ENCODE peak calls at places on chromosome 3, in eight cellular contexts. J is brain microvascular endothelial cell; A is NCI-H1105; S is germinal center; B is AML-193; N is astrocyte of the cerebellum; L is activated naive CD4-positive, alpha-beta T cell; T is activated CD4-positive, alpha-beta memory T cell treated with anti-CD3 and anti-CD28 coated beads for 36 hours. X is an unnamed sample.

GRCh38 chr3:197201840-197202452 is 96.5 kb downstream of the DLG1 start:
- DNase-seq in T (no peak), B (no peak), L (no peak), A (no peak), J (no peak), N (no peak), S (no peak), X (no peak)

GRCh38 chr3:111733154-111733553 is 125.9 kb upstream of the PHLDB2 start:
- DNase-seq in J (no peak), A (no peak), S (no peak), L (no peak), T (no peak), N (no peak), B (no peak), X (no peak)

GRCh38 chr3:33004961-33005360 is 53.5 kb downstream of the CCR4 start:
- DNase-seq in B (no peak), L (no peak), A (no peak), S (no peak), T (no peak), N (no peak), J (no peak), X (no peak)

GRCh38 chr3:94137377-94137776 is 74.5 kb downstream of the NSUN3 start:
- DNase-seq in B (no peak), J (peak; percentile 14), S (no peak), N (peak; percentile 15), L (no peak), A (no peak), T (no peak), X (no peak)

GRCh38 chr3:183654727-183655126 is 19.3 kb downstream of the KLHL24 start:
- DNase-seq in J (no peak), A (no peak), T (no peak), N (no peak), L (no peak), B (no peak), S (no peak), X (no peak)

GRCh38 chr3:30989266-30989799 is 94.9 kb upstream of the GADL1 start:
- DNase-seq in T (no peak), S (no peak), B (no peak), J (no peak), N (no peak), L (no peak), A (no peak), X (no peak)

GRCh38 chr3:188948658-188949400 is 222.9 kb upstream of the TPRG1 start:
- DNase-seq in N (peak; percentile 98), T (no peak), S (no peak), L (no peak), J (peak; percentile 93), B (peak; percentile 96), A (no peak), X (peak; percentile 81)

GRCh38 chr3:192915306-192915705 is 2.4 kb downstream of the MB21D2 start:
- DNase-seq in L (no peak), T (no peak), B (no peak), J (peak; percentile 53), S (no peak), N (peak; percentile 58), A (peak; percentile 68), X (peak; percentile 71)

GRCh38 chr3:45178131-45179023 is 32.2 kb upstream of the CDCP1 start:
- DNase-seq in J (peak; percentile 31), B (no peak), A (no peak), N (peak; percentile 79), S (no peak), T (no peak), L (no peak), X (peak; percentile 97)

GRCh38 chr3:104907507-104907906 is 459.2 kb upstream of the ALCAM start:
- DNase-seq in S (no peak), T (no peak), L (no peak), B (no peak), J (peak; percentile 82), N (peak; percentile 12), A (no peak), X (peak; percentile 34)

GRCh38 chr3:169562988-169563774 is 100.3 kb downstream of the MECOM start:
- DNase-seq in A (no peak), S (peak; percentile 14), J (no peak), B (no peak), N (no peak), L (no peak), T (no peak), X (peak; percentile 28)

GRCh38 chr3:134078169-134078821 is 48.6 kb upstream of the SLCO2A1 start:
- DNase-seq in A (no peak), J (no peak), N (no peak), T (no peak), S (no peak), L (no peak), B (no peak), X (no peak)

GRCh38 chr3:149386299-149386606 is 8.8 kb upstream of the TM4SF1 start:
- DNase-seq in T (no peak), N (no peak), L (no peak), B (no peak), A (no peak), S (no peak), J (no peak), X (no peak)

GRCh38 chr3:52544937-52545336 is 8.5 kb downstream of the UQCC5 start:
- DNase-seq in T (no peak), N (no peak), J (no peak), A (no peak), L (no peak), B (no peak), S (no peak), X (no peak)

GRCh38 chr3:27696906-27697305 is 25.2 kb downstream of the EOMES start:
- DNase-seq in T (no peak), S (no peak), J (no peak), B (no peak), L (no peak), N (no peak), A (no peak), X (peak; percentile 27)

GRCh38 chr3:30633718-30634117 is 27.3 kb downstream of the TGFBR2 start:
- DNase-seq in A (no peak), L (no peak), J (no peak), N (no peak), S (no peak), T (no peak), B (no peak), X (no peak)

GRCh38 chr3:58143417-58144055 is 67.2 kb downstream of the DNASE1L3 start:
- DNase-seq in N (no peak), L (no peak), T (no peak), S (no peak), J (no peak), A (no peak), B (no peak), X (no peak)

GRCh38 chr3:128780438-128780837 is 54.5 kb downstream of the RAB7A start:
- DNase-seq in S (no peak), J (no peak), L (no peak), N (no peak), A (no peak), T (no peak), B (no peak), X (no peak)

GRCh38 chr3:82509951-82510603 is 748.6 kb upstream of the GBE1 start:
- DNase-seq in L (no peak), B (no peak), N (no peak), J (no peak), T (no peak), A (no peak), S (no peak), X (no peak)

GRCh38 chr3:194265505-194265892 is 85.6 kb downstream of the CPN2 start:
- DNase-seq in T (no peak), L (no peak), J (peak; percentile 86), A (no peak), B (no peak), S (no peak), N (peak; percentile 98), X (peak; percentile 95)

GRCh38 chr3:78613366-78614008 is 1154.3 kb downstream of the ROBO1 start:
- DNase-seq in S (no peak), B (no peak), N (no peak), L (no peak), A (peak; percentile 63), J (no peak), T (no peak), X (no peak)

GRCh38 chr3:190384241-190384863 is 3.6 kb upstream of the CLDN16 start:
- DNase-seq in S (peak; percentile 5), N (peak; percentile 35), L (no peak), A (peak; percentile 27), B (peak; percentile 81), J (peak; percentile 67), T (peak; percentile 27), X (peak; percentile 49)

GRCh38 chr3:37862219-37862711 is 585 bp downstream of the CTDSPL start:
- DNase-seq in B (peak; percentile 28), S (no peak), N (no peak), J (peak; percentile 22), T (peak; percentile 63), A (no peak), L (no peak), X (no peak)

GRCh38 chr3:116863842-116864626 is 154.5 kb downstream of the TUSC7 start:
- DNase-seq in N (peak; percentile 45), J (peak; percentile 39), A (peak; percentile 72), B (no peak), S (peak; percentile 4), L (no peak), T (no peak), X (peak; percentile 8)

GRCh38 chr3:134483195-134483890 is 2.4 kb downstream of the ANAPC13 start:
- DNase-seq in A (no peak), B (peak; percentile 63), S (no peak), T (no peak), N (peak; percentile 59), J (peak; percentile 77), L (no peak), X (no peak)

GRCh38 chr3:2247831-2248230 is 149.2 kb downstream of the CNTN4 start:
- DNase-seq in A (no peak), J (no peak), L (no peak), S (no peak), N (no peak), B (no peak), T (no peak), X (no peak)

GRCh38 chr3:64188810-64189560 is 36.3 kb downstream of the PRICKLE2 start:
- DNase-seq in L (no peak), B (no peak), T (no peak), S (no peak), A (no peak), N (peak; percentile 68), J (peak; percentile 93), X (peak; percentile 80)

GRCh38 chr3:192651854-192652510 is 75.4 kb downstream of the FGF12 start:
- DNase-seq in B (no peak), L (no peak), A (no peak), N (no peak), J (no peak), S (no peak), T (no peak), X (no peak)

GRCh38 chr3:33063651-33064051 is 33.3 kb downstream of the GLB1 start:
- DNase-seq in S (no peak), N (no peak), T (peak; percentile 83), B (no peak), L (no peak), A (no peak), J (peak; percentile 23), X (no peak)

GRCh38 chr3:102060814-102061213 is 211.5 kb downstream of the NFKBIZ start:
- DNase-seq in J (peak; percentile 13), N (no peak), L (no peak), A (no peak), B (no peak), S (no peak), T (no peak), X (no peak)

GRCh38 chr3:142270407-142270806 is 45.0 kb upstream of the GK5 start:
- DNase-seq in A (no peak), T (peak; percentile 36), J (no peak), N (no peak), L (no peak), S (no peak), B (peak; percentile 62), X (no peak)

GRCh38 chr3:172848910-172849309 is 98.4 kb downstream of the ECT2 start:
- DNase-seq in S (no peak), L (no peak), B (no peak), J (peak; percentile 51), N (peak; percentile 53), T (no peak), A (no peak), X (no peak)

GRCh38 chr3:57559526-57559925 is 3.5 kb downstream of the PDE12 start:
- DNase-seq in S (no peak), N (no peak), J (no peak), A (no peak), L (no peak), B (no peak), T (no peak), X (no peak)

GRCh38 chr3:184289426-184289938 is 9.6 kb upstream of the PSMD2 start:
- DNase-seq in A (peak; percentile 61), L (peak; percentile 22), N (no peak), J (peak; percentile 29), S (peak; percentile 64), T (peak; percentile 81), B (peak; percentile 70), X (peak; percentile 47)